ENCODE peak calls at places on chromosomes 6 and 20, in six cellular contexts. I is adrenal gland, U is mucosa of descending colon, V is lower lobe of right lung, T is psoas muscle, R is GM06990. B is an unnamed sample.

GRCh38 chr20:56783826-56784225 is 154.7 kb downstream of the TFAP2C start:
- DNase-seq in I (no peak), T (no peak), R (no peak), V (no peak), U (no peak), B (no peak)

GRCh38 chr6:120735641-120736040 is 598.6 kb downstream of the TBC1D32 start:
- DNase-seq in U (no peak), R (no peak), T (no peak), I (no peak), V (no peak), B (no peak)

GRCh38 chr6:147046131-147046530 is 158.1 kb upstream of the STXBP5 start:
- DNase-seq in U (no peak), T (no peak), R (no peak), V (no peak), I (no peak), B (no peak)

GRCh38 chr20:24672886-24673677 is 203.7 kb downstream of the SYNDIG1 start:
- DNase-seq in T (no peak), R (no peak), I (no peak), U (no peak), V (no peak), B (no peak)

GRCh38 chr20:5691918-5692618 is 58.1 kb upstream of the SHLD1 start:
- DNase-seq in V (no peak), U (no peak), T (no peak), R (peak; percentile 86), I (no peak), B (no peak)

GRCh38 chr6:15491255-15491985 is 171.4 kb downstream of the DTNBP1 start:
- DNase-seq in I (peak; percentile 84), V (peak; percentile 72), T (peak; percentile 73), U (peak; percentile 83), R (no peak), B (peak; percentile 59)

GRCh38 chr6:20802596-20802995 is 268.3 kb downstream of the CDKAL1 start:
- DNase-seq in T (no peak), I (no peak), R (no peak), V (no peak), U (no peak), B (no peak)

GRCh38 chr6:119312875-119313338 is 36.7 kb downstream of the MAN1A1 start:
- DNase-seq in U (peak; percentile 19), T (no peak), V (no peak), I (peak; percentile 10), R (no peak), B (no peak)

GRCh38 chr20:58702161-58702510 is 9.5 kb downstream of the NPEPL1 start:
- DNase-seq in R (no peak), I (no peak), U (no peak), V (no peak), T (no peak), B (no peak)

GRCh38 chr20:63435552-63435951 is 36.9 kb downstream of the KCNQ2 start:
- DNase-seq in V (no peak), R (no peak), I (no peak), U (no peak), T (no peak), B (no peak)

GRCh38 chr6:122947355-122947754 is 48.7 kb upstream of the CLVS2 start:
- DNase-seq in I (no peak), T (no peak), U (no peak), R (no peak), V (no peak), B (no peak)

GRCh38 chr20:8133816-8134451 is 1.9 kb downstream of the PLCB1 start:
- DNase-seq in R (no peak), V (no peak), I (no peak), T (no peak), U (no peak), B (no peak)

GRCh38 chr20:10800288-10800687 is 126.5 kb upstream of the JAG1 start:
- DNase-seq in R (no peak), U (no peak), I (no peak), T (no peak), V (no peak), B (no peak)

GRCh38 chr6:68892432-68892831 is 257.4 kb downstream of the ADGRB3 start:
- DNase-seq in I (no peak), V (no peak), R (no peak), U (no peak), T (no peak), B (no peak)

GRCh38 chr6:165906-166305 is 126.4 kb upstream of the DUSP22 start:
- DNase-seq in U (no peak), V (no peak), R (no peak), I (no peak), T (no peak), B (no peak)

GRCh38 chr6:36349240-36349639 is 12.6 kb upstream of the BNIP5 start:
- DNase-seq in I (no peak), U (peak; percentile 81), T (no peak), V (no peak), R (no peak), B (no peak)

GRCh38 chr6:13754644-13755043 is 43.0 kb upstream of the RANBP9 start:
- DNase-seq in V (no peak), U (no peak), I (no peak), T (no peak), R (no peak), B (no peak)

GRCh38 chr20:4491643-4492042 is 230.1 kb upstream of the PRND start:
- DNase-seq in I (no peak), T (no peak), U (no peak), R (no peak), V (no peak), B (no peak)

GRCh38 chr6:78615430-78615904 is 251.9 kb upstream of the IRAK1BP1 start:
- DNase-seq in R (no peak), T (no peak), V (no peak), U (no peak), I (no peak), B (no peak)

GRCh38 chr20:38434310-38434741 is 802 bp downstream of the SNHG17 start:
- DNase-seq in R (peak; percentile 50), V (peak; percentile 52), I (peak; percentile 55), U (no peak), T (no peak), B (no peak)

GRCh38 chr6:108585921-108586320 is 25.2 kb downstream of the FOXO3 start:
- DNase-seq in U (no peak), I (no peak), T (no peak), R (no peak), V (no peak), B (no peak)

GRCh38 chr20:3652646-3653596 is 10.3 kb downstream of the GFRA4 start:
- DNase-seq in U (no peak), V (no peak), R (no peak), I (no peak), T (no peak), B (no peak)

GRCh38 chr6:46501136-46502089 is 10.2 kb upstream of the RCAN2 start:
- DNase-seq in V (no peak), U (no peak), T (no peak), R (no peak), I (no peak), B (no peak)

GRCh38 chr6:167588181-167588919 is 238.4 kb upstream of the AFDN start:
- DNase-seq in R (no peak), T (no peak), U (no peak), I (no peak), V (no peak), B (no peak)

GRCh38 chr6:136792066-136792944 is at the start of gene MAP3K5:
- DNase-seq in U (peak; percentile 95), I (peak; percentile 91), R (peak; percentile 94), T (peak; percentile 80), V (peak; percentile 91), B (peak; percentile 74)

GRCh38 chr6:37774028-37774680 is 45.4 kb upstream of the ZFAND3 start:
- DNase-seq in U (no peak), I (no peak), T (no peak), V (no peak), R (no peak), B (no peak)

GRCh38 chr20:50048420-50049166 is 64.4 kb downstream of the UBE2V1 start:
- DNase-seq in I (peak; percentile 30), R (no peak), V (no peak), U (no peak), T (peak; percentile 41), B (no peak)

GRCh38 chr6:167407239-167408064 is 82.6 kb downstream of the TTLL2 start:
- DNase-seq in U (no peak), V (no peak), T (no peak), R (no peak), I (no peak), B (no peak)

GRCh38 chr6:118776607-118777549 is 117.1 kb upstream of the ASF1A start:
- DNase-seq in I (peak; percentile 89), R (peak; percentile 11), T (peak; percentile 33), V (no peak), U (peak; percentile 82), B (peak; percentile 32)

GRCh38 chr6:104472245-104472644 is 387.5 kb downstream of the HACE1 start:
- DNase-seq in V (no peak), U (no peak), T (no peak), I (no peak), R (no peak), B (no peak)

GRCh38 chr20:60485012-60485760 is 527.0 kb downstream of the CDH26 start:
- DNase-seq in I (no peak), R (no peak), U (no peak), V (no peak), T (no peak), B (no peak)

GRCh38 chr20:61640171-61640570 is 388.1 kb downstream of the CDH4 start:
- DNase-seq in T (no peak), R (no peak), U (no peak), V (no peak), I (no peak), B (no peak)
- H3K36me3 ChIP-seq in T (no peaks in the 10 kb centered on the region), R (no peaks in the 10 kb centered on the region), U (no peaks in the 10 kb centered on the region), V (no peaks in the 10 kb centered on the region), I (no peaks in the 10 kb centered on the region), B (no peaks in the 10 kb centered on the region)

GRCh38 chr6:35080821-35081425 is 60.2 kb downstream of the TCP11 start:
- DNase-seq in I (no peak), R (no peak), U (no peak), V (no peak), T (no peak), B (no peak)
- H3K36me3 ChIP-seq in I (no peaks in the 10 kb centered on the region), R (peaks cover 2% of the 10 kb centered on the region), U (no peaks in the 10 kb centered on the region), V (peaks cover 97% of the 10 kb centered on the region), T (no peaks in the 10 kb centered on the region), B (no peaks in the 10 kb centered on the region)

DNA sequence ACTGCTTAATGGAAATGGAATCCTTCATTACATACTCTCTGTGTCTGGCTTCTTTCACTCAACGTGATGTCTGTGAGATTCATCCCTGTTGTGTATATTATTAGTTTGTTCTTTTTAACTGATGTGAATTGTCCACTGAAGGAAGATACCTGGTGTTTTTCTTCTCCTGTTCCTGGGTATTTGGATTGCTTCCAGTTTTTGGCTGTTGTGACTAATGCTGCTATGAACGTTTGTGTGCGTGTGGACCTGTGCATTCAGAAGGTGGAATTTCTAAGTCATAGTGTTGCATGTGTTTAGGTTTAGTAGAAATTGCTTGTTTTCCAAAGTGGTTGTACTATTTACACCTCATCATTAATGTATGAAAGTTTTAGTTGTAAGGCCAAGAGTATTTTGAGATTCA is 3.8 kb downstream of the TULP4 start:
- DNase-seq in T (no peak), I (no peak), V (no peak), R (no peak), U (no peak), B (no peak)
- H3K36me3 ChIP-seq in T (peaks cover 4% of the 10 kb centered on the region), I (no peaks in the 10 kb centered on the region), V (peaks cover 11% of the 10 kb centered on the region), R (peaks cover 4% of the 10 kb centered on the region), U (no peaks in the 10 kb centered on the region), B (peaks cover 12% of the 10 kb centered on the region)

DNA sequence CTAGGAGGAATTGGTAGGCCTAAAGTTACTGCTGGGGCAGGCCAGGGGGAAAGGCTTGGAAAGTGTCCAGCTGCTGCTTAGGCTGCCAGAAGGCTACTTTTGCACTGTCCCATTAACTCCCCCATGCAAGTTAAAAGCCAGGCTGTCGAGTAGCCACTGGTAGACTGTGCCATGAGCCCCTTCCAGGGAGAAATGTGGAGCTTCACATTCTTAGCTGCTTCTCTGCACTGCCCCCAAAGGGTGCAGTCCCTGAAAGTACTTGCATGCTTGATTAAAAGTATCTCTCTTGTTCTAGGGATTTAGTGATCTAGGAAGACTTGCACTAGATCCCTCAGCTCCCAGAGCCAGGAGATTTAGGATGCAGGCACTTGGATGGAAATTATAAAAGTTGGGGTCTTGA is 57.3 kb downstream of the CDC5L start:
- DNase-seq in I (no peak), R (no peak), V (no peak), U (no peak), T (no peak), B (no peak)
- H3K36me3 ChIP-seq in I (no peaks in the 10 kb centered on the region), R (no peaks in the 10 kb centered on the region), V (peaks cover 48% of the 10 kb centered on the region), U (no peaks in the 10 kb centered on the region), T (no peaks in the 10 kb centered on the region), B (no peaks in the 10 kb centered on the region)